ENCODE peak calls at places on chromosome 20, in six cellular contexts. H, G, P, T, K and E are unnamed samples.

GRCh38 chr20:39862613-39863012 is 826.4 kb downstream of the MAFB start:
- DNase-seq in H (no peak), G (peak), P (no peak), T (no peak), K (no peak), E (no peak)

GRCh38 chr20:41232971-41233926 is 84.3 kb downstream of the ZHX3 start:
- DNase-seq in H (no peak), G (peak), P (no peak), T (peak), K (no peak), E (no peak)

GRCh38 chr20:45445805-45446562 is 23.6 kb upstream of the WFDC2 start:
- DNase-seq in H (no peak), G (peak), P (no peak), T (peak), K (no peak), E (no peak)

GRCh38 chr20:400451-401275 is 7.4 kb upstream of the RBCK1 start:
- DNase-seq in H (no peak), G (peak), P (no peak), T (peak), K (no peak), E (no peak)

GRCh38 chr20:53608456-53609413 is 15.1 kb upstream of the ZNF217 start:
- DNase-seq in H (no peak), G (peak), P (no peak), T (no peak), K (peak), E (no peak)

GRCh38 chr20:5222919-5223634 is 93.7 kb downstream of the PROKR2 start:
- DNase-seq in H (peak), G (peak), P (peak), T (peak), K (peak), E (peak)

GRCh38 chr20:62929051-62929538 is 2.8 kb upstream of the DIDO1 start:
- DNase-seq in H (no peak), G (peak), P (peak), T (peak), K (peak), E (no peak)

GRCh38 chr20:60262967-60263603 is 304.9 kb downstream of the CDH26 start:
- DNase-seq in H (no peak), G (peak), P (no peak), T (peak), K (peak), E (no peak)

GRCh38 chr20:7692478-7692877 is 247.8 kb downstream of the HAO1 start:
- DNase-seq in H (no peak), G (no peak), P (no peak), T (no peak), K (no peak), E (no peak)

GRCh38 chr20:32482251-32483220 is 102.6 kb downstream of the NOL4L start:
- DNase-seq in H (no peak), G (peak), P (no peak), T (no peak), K (peak), E (no peak)

GRCh38 chr20:13458860-13459451 is 179.8 kb downstream of the TASP1 start:
- DNase-seq in H (no peak), G (peak), P (peak), T (peak), K (no peak), E (no peak)

GRCh38 chr20:34875657-34876160 is 703 bp upstream of the ACSS2 start:
- DNase-seq in H (no peak), G (no peak), P (no peak), T (no peak), K (no peak), E (no peak)
- H3K27ac ChIP-seq in H (peak), G (peak), P (peak), T (peak), K (peak), E (peak)

DNA sequence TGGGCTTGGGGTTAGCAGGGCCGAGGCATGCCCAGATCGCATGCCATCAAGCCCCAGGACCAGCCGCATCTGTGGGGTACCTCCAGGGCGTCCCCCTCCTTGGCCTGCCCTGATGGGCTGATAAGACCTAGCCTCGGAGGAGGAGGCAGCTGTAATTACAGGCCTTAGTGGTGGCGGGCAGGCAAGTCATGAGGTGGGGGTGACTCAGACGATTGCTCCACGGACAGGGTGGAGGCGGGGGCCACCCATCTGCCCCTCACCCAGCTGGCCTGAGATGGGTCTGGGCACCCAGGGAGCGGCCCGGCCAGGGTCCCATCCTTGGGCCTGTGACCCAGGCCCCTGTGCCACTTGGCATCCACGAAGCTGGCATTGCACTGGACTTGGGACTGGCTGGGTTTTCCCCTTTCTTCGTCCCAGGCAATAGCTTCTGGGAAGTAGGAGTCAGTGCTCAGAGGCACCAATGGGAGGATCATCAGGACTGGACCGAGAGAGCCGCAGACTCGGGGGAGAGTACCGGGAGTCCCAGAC is 57.5 kb downstream of the CEBPB start:
- DNase-seq in H (no peak), G (peak), P (no peak), T (peak), K (no peak), E (no peak)
- H3K27ac ChIP-seq in H (no peak), G (peak), P (no peak), T (peak), K (no peak), E (no peak)

DNA sequence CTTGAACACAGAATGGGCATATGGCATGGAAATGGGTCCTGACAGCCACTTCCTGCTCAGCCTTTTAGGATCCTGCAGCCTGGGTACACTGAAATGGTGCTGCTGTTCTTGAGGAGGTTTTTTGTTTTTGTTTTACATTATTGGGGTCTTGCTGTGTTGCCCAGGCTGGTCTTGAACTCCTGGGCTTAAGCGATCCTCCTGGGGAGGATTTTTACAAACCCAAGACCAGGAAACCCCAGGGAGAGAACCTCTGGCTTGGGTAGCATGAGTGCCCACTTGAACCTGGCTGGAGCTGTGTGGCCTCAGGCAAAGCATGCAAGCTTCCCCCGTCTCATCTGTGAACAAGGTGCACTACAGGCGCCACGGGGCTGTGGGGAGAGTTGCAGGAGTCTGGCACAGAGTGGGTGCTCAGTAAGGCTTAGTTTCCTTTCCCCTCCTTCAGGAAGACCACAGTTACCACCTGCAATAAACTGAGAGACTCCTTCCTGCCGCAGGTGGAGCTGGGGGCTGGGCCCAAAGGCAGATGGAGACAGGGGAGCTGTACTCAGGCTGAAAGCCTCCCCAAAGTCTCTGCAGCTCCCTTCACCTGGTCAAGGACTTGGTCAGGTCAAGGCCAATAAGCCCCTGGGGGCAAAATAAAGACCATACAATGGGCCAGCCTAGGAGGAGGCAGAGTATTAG is 1.8 kb downstream of the SLA2 start:
- DNase-seq in H (no peak), G (no peak), P (no peak), T (no peak), K (no peak), E (no peak)
- H3K27ac ChIP-seq in H (no peak), G (no peak), P (no peak), T (no peak), K (no peak), E (no peak)

DNA sequence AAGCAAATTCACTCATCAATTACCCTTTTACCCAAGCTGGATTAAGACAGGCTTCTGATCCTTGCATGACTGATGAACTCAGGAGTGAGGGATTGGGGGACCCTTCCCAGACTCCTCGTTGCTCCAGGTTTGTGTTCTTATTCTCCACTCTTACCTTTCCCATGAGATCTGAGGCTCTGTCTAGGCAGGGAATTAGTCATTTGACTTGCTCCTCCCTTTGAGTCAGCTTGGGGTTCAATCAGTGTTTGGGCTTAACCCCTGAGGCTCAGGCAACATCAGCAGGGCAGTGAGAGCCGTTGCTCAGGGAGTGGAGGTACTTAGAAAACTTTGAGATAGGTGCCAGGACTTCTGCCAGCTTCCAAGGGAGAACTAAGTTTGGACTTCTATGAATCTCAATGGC is 20.7 kb upstream of the TOX2 start:
- DNase-seq in H (no peak), G (peak), P (no peak), T (peak), K (no peak), E (no peak)
- H3K27ac ChIP-seq in H (no peak), G (no peak), P (no peak), T (no peak), K (no peak), E (no peak)

GRCh38 chr20:57707849-57708693 is 1.7 kb downstream of the PMEPA1 start:
- DNase-seq in H (no peak), G (peak), P (no peak), T (no peak), K (no peak), E (no peak)
- H3K27ac ChIP-seq in H (peak), G (peak), P (peak), T (peak), K (peak), E (peak)